ENCODE peak calls at places on chromosomes 6 and 20, in six cellular contexts. M is hypothalamus; L is cardiac muscle cell; H is activated naive CD4-positive, alpha-beta T cell; I is heart left ventricle; X is lower lobe of right lung. E is an unnamed sample.

GRCh38 chr6:117482240-117483003 is at the start of gene DCBLD1:
- DNase-seq in I (peak; percentile 80), X (peak; percentile 89), L (peak; percentile 84), H (peak; percentile 4), M (peak; percentile 12), E (peak; percentile 94)

GRCh38 chr20:35257175-35257909 is 20.6 kb downstream of the MMP24OS start:
- DNase-seq in H (no peak), X (no peak), L (no peak), I (no peak), M (no peak), E (no peak)

GRCh38 chr6:44439270-44440045 is 52.0 kb downstream of the CDC5L start:
- DNase-seq in L (no peak), M (no peak), H (no peak), I (no peak), X (no peak), E (no peak)

GRCh38 chr20:46681032-46681854 is 8.0 kb downstream of the TP53RK start:
- DNase-seq in H (peak; percentile 25), X (no peak), I (peak; percentile 35), M (no peak), L (peak; percentile 68), E (no peak)

GRCh38 chr6:124466949-124467348 is 495.3 kb upstream of the RNF217 start:
- DNase-seq in H (no peak), X (no peak), I (no peak), L (no peak), M (no peak), E (no peak)

GRCh38 chr6:163392533-163392932 is 22.0 kb upstream of the QKI start:
- DNase-seq in X (peak; percentile 65), M (no peak), I (peak; percentile 48), H (no peak), L (peak; percentile 71), E (no peak)

GRCh38 chr6:109595998-109596397 is 95.0 kb downstream of the AK9 start:
- DNase-seq in X (no peak), H (no peak), L (no peak), I (no peak), M (no peak), E (no peak)

GRCh38 chr20:40706977-40707582 is 18.0 kb upstream of the MAFB start:
- DNase-seq in M (no peak), L (peak; percentile 55), I (no peak), X (no peak), H (no peak), E (no peak)

GRCh38 chr6:16769986-16770376 is 8.7 kb upstream of the ATXN1 start:
- DNase-seq in I (no peak), M (no peak), X (no peak), L (no peak), H (no peak), E (no peak)

GRCh38 chr6:146891615-146892265 is 293.0 kb downstream of the ADGB start:
- DNase-seq in X (no peak), H (no peak), M (no peak), I (no peak), L (no peak), E (no peak)

GRCh38 chr6:27477318-27478013 is 4.6 kb upstream of the ZNF184 start:
- DNase-seq in M (no peak), H (no peak), X (no peak), L (no peak), I (no peak), E (no peak)

GRCh38 chr6:130971504-130971903 is 91.5 kb downstream of the EPB41L2 start:
- DNase-seq in M (no peak), X (no peak), I (no peak), H (no peak), L (no peak), E (no peak)

GRCh38 chr6:36660771-36661471 is 17.6 kb upstream of the CDKN1A start:
- DNase-seq in M (no peak), I (peak; percentile 66), X (peak; percentile 79), L (peak; percentile 36), H (no peak), E (peak; percentile 90)

GRCh38 chr20:53980101-53980500 is 90.3 kb downstream of the BCAS1 start:
- DNase-seq in H (no peak), L (no peak), M (no peak), I (no peak), X (no peak), E (no peak)

GRCh38 chr6:154403803-154404202 is 47.2 kb upstream of the IPCEF1 start:
- DNase-seq in X (no peak), H (no peak), M (no peak), I (peak; percentile 24), L (no peak), E (no peak)

GRCh38 chr6:23145801-23146200 is 576.4 kb downstream of the HDGFL1 start:
- DNase-seq in M (no peak), L (no peak), X (no peak), I (no peak), H (no peak), E (no peak)

GRCh38 chr6:69097948-69098347 is 462.9 kb downstream of the ADGRB3 start:
- DNase-seq in M (no peak), H (no peak), X (no peak), L (no peak), I (no peak), E (no peak)

GRCh38 chr6:123925360-123925759 is 121.7 kb downstream of the NKAIN2 start:
- DNase-seq in M (no peak), I (no peak), H (no peak), L (no peak), X (no peak), E (no peak)

GRCh38 chr6:2034256-2034655 is 211.1 kb downstream of the GMDS start:
- DNase-seq in X (no peak), L (no peak), M (no peak), H (no peak), I (no peak), E (no peak)

GRCh38 chr6:151506761-151507160 is 12.9 kb downstream of the CCDC170 start:
- DNase-seq in I (no peak), H (no peak), M (no peak), L (no peak), X (no peak), E (no peak)

GRCh38 chr6:33761922-33762629 is 15.4 kb upstream of the IP6K3 start:
- DNase-seq in M (no peak), L (peak; percentile 82), I (peak; percentile 80), X (peak; percentile 63), H (no peak), E (peak; percentile 95)

GRCh38 chr6:39932386-39932785 is 1.9 kb downstream of the MOCS1 start:
- DNase-seq in H (no peak), X (no peak), I (no peak), M (no peak), L (no peak), E (no peak)

GRCh38 chr6:115945806-115946205 is 114.9 kb downstream of the FRK start:
- DNase-seq in H (no peak), M (no peak), L (no peak), X (no peak), I (no peak), E (no peak)

GRCh38 chr6:25882066-25882496 is 8.0 kb upstream of the SLC17A3 start:
- DNase-seq in H (peak; percentile 0), I (no peak), X (peak; percentile 61), M (no peak), L (peak; percentile 30), E (peak; percentile 75)

GRCh38 chr6:39189915-39190544 is 39.2 kb downstream of the KCNK5 start:
- DNase-seq in X (peak; percentile 70), H (no peak), L (peak; percentile 73), I (no peak), M (no peak), E (peak; percentile 76)

GRCh38 chr6:36209606-36210005 is 13.1 kb downstream of the BRPF3 start:
- DNase-seq in X (no peak), I (no peak), M (no peak), H (no peak), L (no peak), E (no peak)

GRCh38 chr6:70601014-70601413 is 34.3 kb downstream of the SDHAF4 start:
- DNase-seq in I (no peak), H (no peak), M (no peak), X (no peak), L (no peak), E (no peak)

GRCh38 chr6:149845549-149845948 is 18.6 kb downstream of the LRP11 start:
- DNase-seq in M (no peak), I (no peak), H (no peak), X (no peak), L (no peak), E (no peak)

GRCh38 chr20:56798634-56799033 is 169.5 kb downstream of the TFAP2C start:
- DNase-seq in M (no peak), X (no peak), L (no peak), H (no peak), I (no peak), E (no peak)

GRCh38 chr6:127547909-127548649 is 28.9 kb upstream of the C6orf58 start:
- DNase-seq in I (no peak), X (no peak), M (no peak), H (no peak), L (no peak), E (no peak)

GRCh38 chr20:49832632-49833327 is 20.2 kb downstream of the SLC9A8 start:
- DNase-seq in M (no peak), I (no peak), H (no peak), L (no peak), X (no peak), E (no peak)

GRCh38 chr20:61919675-61920365 is 145.9 kb downstream of the TAF4 start:
- DNase-seq in I (no peak), M (no peak), H (no peak), L (no peak), X (no peak), E (peak; percentile 23)

GRCh38 chr6:156175433-156175832 is 601.7 kb upstream of the ARID1B start:
- DNase-seq in X (no peak), I (no peak), L (no peak), H (no peak), M (no peak), E (no peak)

GRCh38 chr6:148559848-148560433 is 186.9 kb upstream of the UST start:
- DNase-seq in I (peak; percentile 75), X (peak; percentile 81), L (peak; percentile 87), H (peak; percentile 22), M (peak; percentile 59), E (peak; percentile 91)

GRCh38 chr6:7589221-7589620 is 777 bp upstream of the SNRNP48 start:
- DNase-seq in L (no peak), M (no peak), H (no peak), X (no peak), I (no peak), E (no peak)

GRCh38 chr20:16803965-16804792 is 56.0 kb downstream of the OTOR start:
- DNase-seq in I (peak; percentile 24), M (peak; percentile 11), H (peak; percentile 5), X (peak; percentile 62), L (peak; percentile 71), E (no peak)

E was measured in kidney.